ENCODE peak calls at places on chromosomes 4 and X, in four cellular contexts. One of them, this sample, is unnamed.

GRCh38 chrX:10235851-10236250 is 79.1 kb downstream of the CLCN4 start:
- DNase-seq in neural progenitor cell: no peak
- DNase-seq in heart left ventricle: no peak
- DNase-seq in body of pancreas: no peak
- DNase-seq in this sample: no peak

GRCh38 chrX:125694171-125694570 is 374.5 kb downstream of the TEX13C start:
- DNase-seq in body of pancreas: no peak
- DNase-seq in neural progenitor cell: no peak
- DNase-seq in heart left ventricle: no peak
- DNase-seq in this sample: no peak

GRCh38 chr4:3531306-3531886 is 826 bp downstream of the LRPAP1 start:
- DNase-seq in neural progenitor cell: no peak
- DNase-seq in heart left ventricle: no peak
- DNase-seq in body of pancreas: no peak
- DNase-seq in this sample: no peak

GRCh38 chrX:84724576-84724975 is 222.3 kb upstream of the HDX start:
- DNase-seq in heart left ventricle: no peak
- DNase-seq in neural progenitor cell: peak
- DNase-seq in body of pancreas: no peak
- DNase-seq in this sample: no peak

GRCh38 chr4:64538219-64538618 is 129.0 kb upstream of the TECRL start:
- DNase-seq in heart left ventricle: no peak
- DNase-seq in body of pancreas: no peak
- DNase-seq in neural progenitor cell: peak
- DNase-seq in this sample: no peak

GRCh38 chr4:173169428-173170209 is 1.0 kb downstream of the GALNT7 start:
- DNase-seq in heart left ventricle: peak
- DNase-seq in body of pancreas: peak
- DNase-seq in neural progenitor cell: peak
- DNase-seq in this sample: no peak

GRCh38 chr4:93302310-93302709 is 526.2 kb upstream of the ATOH1 start:
- DNase-seq in body of pancreas: no peak
- DNase-seq in neural progenitor cell: no peak
- DNase-seq in heart left ventricle: no peak
- DNase-seq in this sample: no peak

GRCh38 chrX:25523574-25523973 is 507.8 kb upstream of the ARX start:
- DNase-seq in body of pancreas: peak
- DNase-seq in heart left ventricle: peak
- DNase-seq in neural progenitor cell: peak
- DNase-seq in this sample: no peak

GRCh38 chrX:30196322-30196721 is 19.0 kb upstream of the MAGEB2 start:
- DNase-seq in heart left ventricle: no peak
- DNase-seq in neural progenitor cell: peak
- DNase-seq in body of pancreas: no peak
- DNase-seq in this sample: no peak

GRCh38 chrX:47169726-47170515 is 23.7 kb upstream of the UBA1 start:
- DNase-seq in neural progenitor cell: no peak
- DNase-seq in body of pancreas: no peak
- DNase-seq in heart left ventricle: peak
- DNase-seq in this sample: no peak

GRCh38 chrX:39592776-39593175 is 505.0 kb downstream of the BCOR start:
- DNase-seq in body of pancreas: no peak
- DNase-seq in heart left ventricle: peak
- DNase-seq in neural progenitor cell: no peak
- DNase-seq in this sample: no peak

GRCh38 chr4:185597532-185598188 is 62.4 kb upstream of the PDLIM3 start:
- DNase-seq in heart left ventricle: peak
- DNase-seq in neural progenitor cell: peak
- DNase-seq in body of pancreas: peak
- DNase-seq in this sample: no peak

GRCh38 chr4:78722320-78722719 is 53.8 kb upstream of the BMP2K start:
- DNase-seq in neural progenitor cell: no peak
- DNase-seq in body of pancreas: no peak
- DNase-seq in heart left ventricle: no peak
- DNase-seq in this sample: no peak

GRCh38 chr4:38566811-38567398 is 97.1 kb upstream of the KLF3 start:
- DNase-seq in body of pancreas: no peak
- DNase-seq in heart left ventricle: no peak
- DNase-seq in neural progenitor cell: no peak
- DNase-seq in this sample: no peak

GRCh38 chrX:103686199-103687072 is at the start of gene MORF4L2:
- DNase-seq in body of pancreas: peak
- DNase-seq in heart left ventricle: peak
- DNase-seq in neural progenitor cell: peak
- DNase-seq in this sample: peak

GRCh38 chrX:9846631-9847030 is 60.4 kb downstream of the SHROOM2 start:
- DNase-seq in body of pancreas: no peak
- DNase-seq in heart left ventricle: no peak
- DNase-seq in neural progenitor cell: no peak
- DNase-seq in this sample: no peak

GRCh38 chrX:68901512-68901911 is 72.7 kb downstream of the EFNB1 start:
- DNase-seq in neural progenitor cell: no peak
- DNase-seq in heart left ventricle: no peak
- DNase-seq in body of pancreas: no peak
- DNase-seq in this sample: no peak

GRCh38 chrX:84064164-84064563 is 123.8 kb downstream of the RPS6KA6 start:
- DNase-seq in heart left ventricle: no peak
- DNase-seq in neural progenitor cell: no peak
- DNase-seq in body of pancreas: no peak
- DNase-seq in this sample: no peak

GRCh38 chr4:122635205-122635604 is 14.3 kb upstream of the IL21 start:
- DNase-seq in body of pancreas: no peak
- DNase-seq in neural progenitor cell: no peak
- DNase-seq in heart left ventricle: no peak
- DNase-seq in this sample: no peak

GRCh38 chr4:41799126-41799525 is 50.6 kb upstream of the PHOX2B start:
- DNase-seq in heart left ventricle: no peak
- DNase-seq in neural progenitor cell: no peak
- DNase-seq in body of pancreas: no peak
- DNase-seq in this sample: no peak

GRCh38 chrX:119570351-119570835 is 4.0 kb upstream of the UBE2A start:
- DNase-seq in body of pancreas: no peak
- DNase-seq in neural progenitor cell: no peak
- DNase-seq in heart left ventricle: no peak
- DNase-seq in this sample: no peak

GRCh38 chr4:133147922-133148689 is 988 bp upstream of the PCDH10 start:
- DNase-seq in neural progenitor cell: peak
- DNase-seq in body of pancreas: no peak
- DNase-seq in heart left ventricle: no peak
- DNase-seq in this sample: no peak

GRCh38 chr4:42519803-42520417 is 122.6 kb downstream of the SHISA3 start:
- DNase-seq in body of pancreas: peak
- DNase-seq in neural progenitor cell: peak
- DNase-seq in heart left ventricle: peak
- DNase-seq in this sample: no peak

GRCh38 chr4:33650036-33650435 is 2594.3 kb downstream of the ARAP2 start:
- DNase-seq in body of pancreas: no peak
- DNase-seq in heart left ventricle: no peak
- DNase-seq in neural progenitor cell: no peak
- DNase-seq in this sample: no peak

GRCh38 chrX:135431886-135432285 is 10.1 kb downstream of the SMIM10L2A start:
- DNase-seq in body of pancreas: no peak
- DNase-seq in neural progenitor cell: no peak
- DNase-seq in heart left ventricle: no peak
- DNase-seq in this sample: no peak

GRCh38 chr4:145034727-145035211 is 63.2 kb downstream of the ANAPC10 start:
- DNase-seq in neural progenitor cell: no peak
- DNase-seq in body of pancreas: no peak
- DNase-seq in heart left ventricle: no peak
- DNase-seq in this sample: no peak

GRCh38 chr4:105895324-105895608 is at the start of gene NPNT:
- DNase-seq in neural progenitor cell: peak
- DNase-seq in heart left ventricle: peak
- DNase-seq in body of pancreas: peak
- DNase-seq in this sample: no peak

GRCh38 chr4:157045507-157046127 is 30.3 kb upstream of the GLRB start:
- DNase-seq in neural progenitor cell: peak
- DNase-seq in heart left ventricle: peak
- DNase-seq in body of pancreas: peak
- DNase-seq in this sample: peak

GRCh38 chrX:140701480-140701879 is 8.1 kb upstream of the LINC00632 start:
- DNase-seq in neural progenitor cell: no peak
- DNase-seq in body of pancreas: no peak
- DNase-seq in heart left ventricle: no peak
- DNase-seq in this sample: no peak

GRCh38 chr4:159899596-159899995 is 796.7 kb downstream of the RAPGEF2 start:
- DNase-seq in neural progenitor cell: no peak
- DNase-seq in heart left ventricle: no peak
- DNase-seq in body of pancreas: no peak
- DNase-seq in this sample: no peak

GRCh38 chrX:50707376-50707775 is 106.6 kb downstream of the SHROOM4 start:
- DNase-seq in body of pancreas: no peak
- DNase-seq in heart left ventricle: no peak
- DNase-seq in neural progenitor cell: no peak
- DNase-seq in this sample: no peak
- H3K27ac ChIP-seq in body of pancreas: no peak
- H3K27ac ChIP-seq in heart left ventricle: no peak
- H3K27ac ChIP-seq in neural progenitor cell: no peak
- H3K27ac ChIP-seq in this sample: no peak

DNA sequence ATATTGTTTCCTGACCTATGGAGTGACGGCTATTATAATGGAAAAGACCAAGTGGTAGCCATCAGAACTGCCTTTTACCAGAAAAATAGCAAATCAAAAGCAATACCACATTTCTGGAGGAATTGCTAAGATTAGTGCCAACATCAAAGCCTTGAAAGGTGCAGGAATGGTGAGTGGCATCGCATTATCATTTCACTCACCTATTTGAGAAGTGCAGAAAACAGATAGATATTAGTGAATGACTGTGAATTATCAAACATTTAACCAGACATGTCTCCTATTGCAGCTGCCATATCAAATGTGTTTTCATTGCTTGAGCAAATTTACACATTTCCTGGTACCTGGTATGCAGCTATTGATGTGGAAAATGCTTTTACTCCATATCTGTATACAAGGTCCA is 1638.1 kb upstream of the PABPC4L start:
- DNase-seq in heart left ventricle: no peak
- DNase-seq in neural progenitor cell: no peak
- DNase-seq in body of pancreas: no peak
- DNase-seq in this sample: no peak
- H3K27ac ChIP-seq in heart left ventricle: no peak
- H3K27ac ChIP-seq in neural progenitor cell: no peak
- H3K27ac ChIP-seq in body of pancreas: no peak
- H3K27ac ChIP-seq in this sample: no peak

DNA sequence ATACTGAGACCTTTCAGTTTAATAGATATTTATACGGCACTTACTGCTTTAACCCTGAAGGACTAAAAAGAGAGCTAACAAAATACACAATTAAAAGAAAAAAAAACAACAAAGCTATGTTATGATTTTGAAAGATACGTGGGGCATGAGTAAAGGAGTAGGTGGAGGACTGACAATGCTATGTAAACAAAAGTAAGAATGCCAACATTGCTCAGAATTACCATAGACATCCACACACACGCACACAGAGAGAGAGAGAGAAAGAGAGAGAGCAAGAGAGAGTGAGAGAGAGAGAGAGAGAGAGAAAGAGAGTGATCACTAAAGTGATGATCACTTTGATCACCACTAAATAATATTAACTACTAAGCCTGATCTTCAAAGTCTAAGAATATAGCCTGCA is 313.9 kb upstream of the SPANXN4 start:
- DNase-seq in body of pancreas: no peak
- DNase-seq in neural progenitor cell: no peak
- DNase-seq in heart left ventricle: no peak
- DNase-seq in this sample: no peak
- H3K27ac ChIP-seq in body of pancreas: no peak
- H3K27ac ChIP-seq in neural progenitor cell: no peak
- H3K27ac ChIP-seq in heart left ventricle: no peak
- H3K27ac ChIP-seq in this sample: no peak

DNA sequence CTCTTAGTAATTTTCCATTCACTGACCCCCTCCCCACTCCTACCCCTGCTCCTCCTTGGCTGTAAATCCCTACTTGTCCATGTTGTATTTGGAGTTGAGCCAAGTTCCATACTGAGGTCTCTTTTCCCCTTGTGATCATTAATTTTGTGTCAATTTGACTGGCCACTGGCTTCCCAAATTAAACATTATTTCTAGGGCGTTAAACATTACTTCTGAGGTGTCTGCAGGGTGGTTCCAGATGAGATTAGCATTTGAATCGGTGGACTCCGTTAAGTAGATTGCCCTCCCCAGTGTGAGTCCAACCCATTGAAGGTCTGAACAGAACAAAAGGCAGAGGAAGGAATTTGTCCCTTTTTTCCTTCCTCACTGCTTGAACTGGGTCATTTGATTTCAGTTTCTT is 25.7 kb downstream of the SLC39A8 start:
- DNase-seq in body of pancreas: no peak
- DNase-seq in heart left ventricle: no peak
- DNase-seq in neural progenitor cell: peak
- DNase-seq in this sample: no peak
- H3K27ac ChIP-seq in body of pancreas: no peak
- H3K27ac ChIP-seq in heart left ventricle: no peak
- H3K27ac ChIP-seq in neural progenitor cell: no peak
- H3K27ac ChIP-seq in this sample: no peak

GRCh38 chr4:2469192-2469984 is 482 bp downstream of the RNF4 start:
- DNase-seq in neural progenitor cell: peak
- DNase-seq in heart left ventricle: peak
- DNase-seq in body of pancreas: peak
- DNase-seq in this sample: no peak
- H3K27ac ChIP-seq in neural progenitor cell: peak
- H3K27ac ChIP-seq in heart left ventricle: peak
- H3K27ac ChIP-seq in body of pancreas: peak
- H3K27ac ChIP-seq in this sample: peak

DNA sequence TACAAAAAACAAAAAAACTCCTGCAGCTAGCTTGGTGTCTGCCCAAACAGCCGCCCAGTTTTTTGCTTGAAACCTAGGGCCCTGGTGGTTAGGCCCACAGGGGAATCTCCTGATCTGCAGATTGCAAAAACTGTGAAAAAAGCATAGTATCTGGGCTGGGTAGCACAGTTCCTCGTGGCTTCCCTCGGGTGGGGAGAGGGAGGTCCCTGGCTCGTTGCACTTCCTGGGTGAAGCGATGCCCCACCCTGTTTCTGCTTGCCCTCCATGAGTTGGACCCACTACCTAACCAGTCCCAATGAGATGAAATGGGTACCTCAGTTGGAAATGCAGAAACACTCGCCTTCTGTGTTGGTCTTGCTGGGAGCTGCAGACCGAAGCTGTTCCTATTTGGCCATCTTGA is 18.6 kb upstream of the BRWD3 start:
- DNase-seq in neural progenitor cell: no peak
- DNase-seq in body of pancreas: no peak
- DNase-seq in heart left ventricle: no peak
- DNase-seq in this sample: no peak
- H3K27ac ChIP-seq in neural progenitor cell: no peak
- H3K27ac ChIP-seq in body of pancreas: no peak
- H3K27ac ChIP-seq in heart left ventricle: no peak
- H3K27ac ChIP-seq in this sample: no peak

DNA sequence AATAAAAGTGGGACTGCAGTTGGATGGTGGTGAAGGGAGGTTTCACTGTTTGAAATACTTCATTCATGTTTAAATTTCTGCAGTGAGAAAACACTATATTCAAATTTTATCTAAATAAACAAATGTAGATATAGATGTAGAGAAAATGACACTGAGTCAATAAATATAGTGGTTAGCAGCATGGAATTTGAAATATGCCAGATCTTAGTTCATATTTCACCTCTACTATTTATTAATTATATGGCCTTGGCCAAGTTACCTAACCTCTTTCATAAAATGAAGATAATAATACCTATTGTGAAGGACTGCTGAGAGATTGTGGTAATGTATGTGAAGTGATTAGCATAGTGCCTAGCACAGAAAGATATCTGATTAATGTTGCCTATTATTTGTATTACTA is 70.5 kb downstream of the AGTR2 start:
- DNase-seq in neural progenitor cell: no peak
- DNase-seq in heart left ventricle: no peak
- DNase-seq in body of pancreas: no peak
- DNase-seq in this sample: no peak
- H3K27ac ChIP-seq in neural progenitor cell: no peak
- H3K27ac ChIP-seq in heart left ventricle: no peak
- H3K27ac ChIP-seq in body of pancreas: no peak
- H3K27ac ChIP-seq in this sample: no peak

This sample was measured in thoracic aorta.